ENCODE peak calls at places on chromosomes 6 and 20, in nine cellular contexts. T, L, R, C, N, E, F, J and V are unnamed samples.

GRCh38 chr20:2112910-2113309 is 11.3 kb downstream of the STK35 start:
- DNase-seq in F (no peak), N (no peak), E (no peak), C (no peak), T (no peak), L (no peak), R (no peak), J (no peak), V (no peak)

GRCh38 chr6:123716506-123716905 is 79.8 kb upstream of the TRDN start:
- DNase-seq in N (no peak), T (no peak), L (no peak), E (no peak), F (no peak), C (no peak), R (no peak), J (no peak), V (no peak)

GRCh38 chr6:46263709-46264091 is 92.9 kb upstream of the ENPP5 start:
- DNase-seq in L (no peak), C (peak; percentile 14), J (no peak), R (peak; percentile 75), N (no peak), F (no peak), T (no peak), E (no peak), V (no peak)

GRCh38 chr6:49264909-49265308 is 198.1 kb downstream of the MMUT start:
- DNase-seq in E (no peak), N (no peak), L (no peak), R (no peak), C (no peak), T (no peak), F (no peak), J (no peak), V (no peak)

GRCh38 chr6:157094038-157094437 is 229.3 kb downstream of the TMEM242 start:
- DNase-seq in E (no peak), J (no peak), L (no peak), T (no peak), F (no peak), C (no peak), R (no peak), N (no peak), V (no peak)

GRCh38 chr6:156889469-156889868 is 112.3 kb downstream of the ARID1B start:
- DNase-seq in J (no peak), T (no peak), E (no peak), F (no peak), N (no peak), C (no peak), R (no peak), L (no peak), V (no peak)

GRCh38 chr20:13910492-13910891 is 79.9 kb downstream of the SEL1L2 start:
- DNase-seq in F (no peak), C (no peak), N (no peak), E (no peak), R (no peak), L (no peak), T (no peak), J (no peak), V (no peak)

GRCh38 chr6:78999737-79000136 is 78.3 kb downstream of the PHIP start:
- DNase-seq in E (no peak), J (no peak), C (no peak), F (no peak), R (no peak), T (no peak), L (no peak), N (no peak), V (no peak)

GRCh38 chr20:33711446-33711738 is 8.7 kb downstream of the PXMP4 start:
- DNase-seq in J (no peak), C (no peak), R (no peak), E (no peak), T (no peak), L (no peak), F (no peak), N (no peak), V (no peak)

GRCh38 chr6:43221046-43221773 is 8.1 kb downstream of the DNPH1 start:
- DNase-seq in C (no peak), N (no peak), R (no peak), J (no peak), L (no peak), F (no peak), T (no peak), E (no peak), V (peak; percentile 30)

GRCh38 chr6:37646097-37646864 is 51.4 kb downstream of the MDGA1 start:
- DNase-seq in J (no peak), F (no peak), E (no peak), R (no peak), N (no peak), C (no peak), T (no peak), L (no peak), V (no peak)

GRCh38 chr20:63097336-63097831 is 90.6 kb upstream of the BHLHE23 start:
- DNase-seq in R (no peak), N (no peak), T (peak; percentile 8), E (no peak), L (no peak), J (no peak), C (no peak), F (no peak), V (peak; percentile 63)

GRCh38 chr6:114218831-114219230 is 124.0 kb downstream of the HS3ST5 start:
- DNase-seq in T (no peak), J (no peak), C (no peak), R (no peak), N (no peak), F (no peak), E (no peak), L (no peak), V (no peak)

GRCh38 chr6:169867751-169868191 is 116.3 kb downstream of the ERMARD start:
- DNase-seq in L (no peak), E (no peak), F (no peak), R (no peak), J (no peak), C (no peak), T (no peak), N (no peak), V (peak; percentile 62)

GRCh38 chr20:21513881-21514540 is at the start of gene NKX2-2:
- DNase-seq in N (no peak), R (no peak), L (no peak), T (no peak), J (no peak), C (no peak), E (no peak), F (no peak), V (no peak)

GRCh38 chr6:137823826-137824501 is 43.1 kb upstream of the TNFAIP3 start:
- DNase-seq in R (peak; percentile 9), C (no peak), N (peak; percentile 57), L (peak; percentile 62), E (no peak), J (peak; percentile 97), F (peak; percentile 24), T (peak; percentile 56), V (no peak)

GRCh38 chr20:23379772-23380171 is 17.8 kb downstream of the GZF1 start:
- DNase-seq in N (no peak), C (no peak), E (no peak), T (no peak), F (no peak), J (no peak), L (no peak), R (no peak), V (no peak)

GRCh38 chr6:123022980-123023379 is 26.9 kb downstream of the CLVS2 start:
- DNase-seq in T (no peak), J (no peak), F (no peak), C (no peak), N (no peak), R (no peak), L (peak; percentile 47), E (no peak), V (no peak)

GRCh38 chr20:3161316-3162079 is 1.8 kb upstream of the FASTKD5 start:
- DNase-seq in C (no peak), L (no peak), N (no peak), F (no peak), R (no peak), J (no peak), T (no peak), E (no peak), V (no peak)

GRCh38 chr6:54130179-54130578 is 18.9 kb downstream of the MLIP start:
- DNase-seq in R (no peak), F (no peak), T (no peak), J (no peak), N (no peak), L (no peak), C (no peak), E (no peak), V (no peak)

GRCh38 chr6:33198853-33199436 is 1.5 kb downstream of the RXRB start:
- DNase-seq in L (no peak), F (no peak), R (no peak), T (no peak), C (no peak), N (no peak), J (no peak), E (no peak), V (no peak)

GRCh38 chr20:31701591-31701990 is 21.1 kb downstream of the BCL2L1 start:
- DNase-seq in L (no peak), E (no peak), C (no peak), J (no peak), N (no peak), T (no peak), F (no peak), R (no peak), V (no peak)

GRCh38 chr6:125094563-125094962 is 59.0 kb upstream of the TPD52L1 start:
- DNase-seq in F (no peak), E (no peak), L (no peak), J (no peak), T (no peak), N (no peak), R (peak; percentile 22), C (no peak), V (no peak)

GRCh38 chr6:80132942-80133517 is 26.6 kb downstream of the BCKDHB start:
- DNase-seq in R (peak; percentile 47), J (peak; percentile 7), L (peak; percentile 49), F (no peak), N (peak; percentile 4), E (no peak), T (peak; percentile 24), C (no peak), V (no peak)

GRCh38 chr20:23152308-23152892 is 66.3 kb upstream of the CD93 start:
- DNase-seq in F (no peak), L (peak; percentile 53), R (no peak), J (no peak), T (peak; percentile 83), C (no peak), E (no peak), N (no peak), V (no peak)

GRCh38 chr20:50221501-50222323 is 31.1 kb downstream of the CEBPB start:
- DNase-seq in E (peak; percentile 93), R (no peak), C (peak; percentile 93), L (no peak), F (no peak), N (no peak), T (peak; percentile 33), J (no peak), V (no peak)

GRCh38 chr20:19283503-19283902 is 71.1 kb downstream of the SLC24A3 start:
- DNase-seq in E (no peak), J (no peak), N (no peak), F (no peak), L (no peak), C (no peak), T (no peak), R (no peak), V (no peak)

GRCh38 chr6:128156315-128157111 is 255.7 kb upstream of the THEMIS start:
- DNase-seq in F (no peak), C (no peak), N (no peak), J (no peak), T (no peak), R (no peak), L (peak; percentile 64), E (no peak), V (no peak)

GRCh38 chr6:56292505-56293181 is 45.3 kb upstream of the COL21A1 start:
- DNase-seq in J (no peak), T (no peak), L (peak; percentile 76), F (no peak), R (peak; percentile 71), N (no peak), C (peak; percentile 51), E (peak; percentile 14), V (no peak)

GRCh38 chr20:32685541-32686529 is 12.1 kb upstream of the C20orf203 start:
- DNase-seq in N (no peak), L (peak; percentile 79), E (no peak), R (peak; percentile 82), C (peak; percentile 54), T (peak; percentile 46), F (no peak), J (no peak), V (no peak)

GRCh38 chr6:158402184-158402583 is 89.9 kb downstream of the TULP4 start:
- DNase-seq in J (no peak), E (no peak), F (no peak), C (no peak), R (no peak), L (no peak), T (no peak), N (no peak), V (no peak)